ENCODE peak calls at places on chromosomes 16 and 17, in ten cellular contexts. Y is pancreas, S is GM12878, Q is psoas muscle, U is foreskin keratinocyte, I is heart left ventricle, B is H9, J is A549, H is HCT116, L is PC-9. V is an unnamed sample. For H3K4me1, the result is how much of the 10 kb centered on the place peaks cover.

GRCh38 chr16:11200523-11201063 is 55.4 kb downstream of the SOCS1 start:
- DNase-seq in Y (no peak), S (no peak), Q (no peak), U (no peak), I (no peak), B (no peak), J (no peak), H (no peak), L (no peak), V (no peak)

GRCh38 chr17:83010323-83011200 is 68.8 kb upstream of the METRNL start:
- DNase-seq in Y (no peak), S (no peak), Q (no peak), U (no peak), I (no peak), B (no peak), J (no peak), H (no peak), L (no peak), V (no peak)

GRCh38 chr17:17781591-17782424 is 55.0 kb downstream of the SREBF1 start:
- DNase-seq in Y (peak), S (no peak), Q (peak), U (no peak), I (peak), B (peak), J (peak), H (no peak), L (no peak), V (peak)

GRCh38 chr17:880074-880870 is 98.1 kb downstream of the MRM3 start:
- DNase-seq in Y (no peak), S (no peak), Q (no peak), U (peak), I (peak), B (no peak), J (no peak), H (no peak), L (no peak), V (no peak)

GRCh38 chr17:72206376-72206775 is 85.6 kb downstream of the SOX9 start:
- DNase-seq in Y (no peak), S (no peak), Q (no peak), U (no peak), I (no peak), B (no peak), J (no peak), H (no peak), L (no peak), V (no peak)

GRCh38 chr17:3989156-3989886 is 25.1 kb upstream of the ATP2A3 start:
- DNase-seq in Y (no peak), S (no peak), Q (no peak), U (no peak), I (no peak), B (peak), J (no peak), H (no peak), L (no peak), V (no peak)

GRCh38 chr16:85429776-85430522 is 183.2 kb upstream of the GSE1 start:
- DNase-seq in Y (no peak), S (no peak), Q (no peak), U (no peak), I (peak), B (no peak), J (no peak), H (no peak), L (no peak), V (peak)

GRCh38 chr16:75818491-75818890 is 92.2 kb upstream of the CPHXL start:
- DNase-seq in Y (no peak), S (no peak), Q (no peak), U (no peak), I (no peak), B (no peak), J (no peak), H (no peak), L (no peak), V (no peak)

GRCh38 chr16:67349172-67349571 is 22.6 kb downstream of the LRRC36 start:
- DNase-seq in Y (no peak), S (no peak), Q (no peak), U (no peak), I (no peak), B (no peak), J (peak), H (peak), L (no peak), V (no peak)

GRCh38 chr16:66265106-66265415 is 101.4 kb upstream of the CDH5 start:
- DNase-seq in Y (no peak), S (no peak), Q (no peak), U (no peak), I (no peak), B (no peak), J (no peak), H (no peak), L (no peak), V (no peak)

GRCh38 chr16:67212766-67213165 is 13.8 kb downstream of the ELMO3 start:
- DNase-seq in Y (no peak), S (no peak), Q (no peak), U (peak), I (no peak), B (no peak), J (no peak), H (no peak), L (peak), V (no peak)

GRCh38 chr17:74202879-74203432 is 522 bp upstream of the RPL38 start:
- DNase-seq in Y (peak), S (no peak), Q (no peak), U (no peak), I (no peak), B (no peak), J (no peak), H (no peak), L (no peak), V (no peak)

GRCh38 chr16:86604436-86605220 is 26.3 kb downstream of the FOXL1 start:
- DNase-seq in Y (no peak), S (no peak), Q (no peak), U (no peak), I (no peak), B (no peak), J (no peak), H (no peak), L (no peak), V (no peak)

GRCh38 chr17:44933824-44934744 is 13.5 kb downstream of the KIF18B start:
- DNase-seq in Y (no peak), S (no peak), Q (no peak), U (no peak), I (no peak), B (peak), J (no peak), H (no peak), L (no peak), V (peak)

GRCh38 chr16:2842340-2843000 is 12.4 kb downstream of the ZG16B start:
- DNase-seq in Y (no peak), S (no peak), Q (peak), U (no peak), I (peak), B (peak), J (peak), H (peak), L (no peak), V (peak)

GRCh38 chr17:49520386-49521087 is 25.4 kb downstream of the NGFR start:
- DNase-seq in Y (no peak), S (no peak), Q (no peak), U (no peak), I (no peak), B (peak), J (no peak), H (no peak), L (no peak), V (no peak)

GRCh38 chr16:2532494-2533141 is 1.4 kb upstream of the CEMP1 start:
- DNase-seq in Y (peak), S (peak), Q (peak), U (peak), I (peak), B (peak), J (no peak), H (peak), L (peak), V (peak)

GRCh38 chr16:12245923-12246290 is 269.4 kb downstream of the SNX29 start:
- DNase-seq in Y (peak), S (no peak), Q (no peak), U (no peak), I (no peak), B (no peak), J (no peak), H (no peak), L (no peak), V (no peak)

GRCh38 chr16:88747588-88748301 is 37.3 kb downstream of the PIEZO1 start:
- DNase-seq in Y (peak), S (no peak), Q (no peak), U (peak), I (no peak), B (peak), J (peak), H (peak), L (peak), V (no peak)

GRCh38 chr17:47713980-47714689 is 18.9 kb upstream of the TBX21 start:
- DNase-seq in Y (no peak), S (no peak), Q (no peak), U (no peak), I (no peak), B (peak), J (no peak), H (no peak), L (no peak), V (no peak)

GRCh38 chr16:13178318-13178717 is 276.9 kb downstream of the SHISA9 start:
- DNase-seq in Y (no peak), S (no peak), Q (no peak), U (no peak), I (no peak), B (no peak), J (no peak), H (no peak), L (no peak), V (no peak)

GRCh38 chr17:2965621-2966275 is 97.7 kb downstream of the OR1D5 start:
- DNase-seq in Y (no peak), S (no peak), Q (no peak), U (peak), I (no peak), B (peak), J (peak), H (peak), L (peak), V (no peak)

GRCh38 chr17:45265823-45266222 is 3.9 kb upstream of the SPATA32 start:
- DNase-seq in Y (no peak), S (no peak), Q (peak), U (no peak), I (no peak), B (no peak), J (peak), H (no peak), L (peak), V (no peak)

GRCh38 chr17:75822119-75822799 is 21.9 kb downstream of the UNC13D start:
- DNase-seq in Y (peak), S (no peak), Q (no peak), U (no peak), I (peak), B (peak), J (no peak), H (no peak), L (no peak), V (no peak)

GRCh38 chr17:1420981-1421380 is 21.0 kb upstream of the YWHAE start:
- DNase-seq in Y (no peak), S (no peak), Q (no peak), U (no peak), I (no peak), B (no peak), J (no peak), H (no peak), L (no peak), V (no peak)

GRCh38 chr17:82524540-82524939 is 5.0 kb downstream of the FOXK2 start:
- DNase-seq in Y (no peak), S (no peak), Q (no peak), U (no peak), I (no peak), B (no peak), J (no peak), H (no peak), L (no peak), V (no peak)

GRCh38 chr16:88512728-88513674 is 57.2 kb upstream of the ZC3H18 start:
- DNase-seq in Y (no peak), S (no peak), Q (no peak), U (no peak), I (no peak), B (no peak), J (no peak), H (no peak), L (no peak), V (no peak)

GRCh38 chr17:57337390-57337789 is 81.1 kb downstream of the MSI2 start:
- DNase-seq in Y (no peak), S (no peak), Q (no peak), U (no peak), I (peak), B (no peak), J (no peak), H (no peak), L (no peak), V (peak)

GRCh38 chr16:67114793-67115192 is 5.1 kb downstream of the PHAF1 start:
- DNase-seq in Y (no peak), S (no peak), Q (no peak), U (no peak), I (no peak), B (no peak), J (no peak), H (no peak), L (no peak), V (no peak)

DNA sequence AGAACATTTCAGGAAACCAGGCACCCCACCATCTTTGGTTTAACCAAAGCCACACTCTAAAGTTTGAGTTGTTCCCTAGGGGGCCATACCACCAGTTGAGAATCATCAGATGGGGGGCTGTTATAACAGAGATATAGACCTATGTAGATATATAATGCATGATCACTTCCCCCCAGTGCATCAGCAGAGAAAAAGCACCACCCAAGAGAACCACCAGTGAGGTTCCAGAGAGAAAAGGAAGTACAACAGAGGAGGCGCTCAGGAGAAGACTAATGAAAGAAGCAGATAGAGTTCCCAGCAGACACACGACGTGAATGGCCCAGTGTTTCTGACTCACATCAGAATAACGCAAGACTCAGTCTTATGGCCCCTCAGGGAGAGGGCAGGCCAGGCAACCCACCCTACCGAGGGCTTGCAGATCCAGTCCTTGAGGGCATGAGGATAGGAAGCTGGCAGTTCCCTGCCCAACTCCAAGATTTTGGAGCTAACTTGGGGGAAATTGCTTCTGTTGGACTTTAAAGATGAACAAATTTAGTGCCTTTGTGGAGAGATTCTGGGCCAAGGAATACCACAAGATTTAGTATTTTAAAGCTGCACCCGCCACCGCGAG is 53.3 kb downstream of the AIPL1 start:
- DNase-seq in Y (no peak), S (no peak), Q (no peak), U (no peak), I (no peak), B (no peak), J (no peak), H (no peak), L (no peak), V (no peak)
- H3K27ac ChIP-seq in Y (no peak), S (no peak), Q (no peak), U (no peak), I (no peak), B (no peak), J (no peak), H (no peak), L (no peak), V (no peak)

GRCh38 chr17:63552211-63552610 is 1.9 kb downstream of the DCAF7 start:
- DNase-seq in Y (no peak), S (no peak), Q (no peak), U (no peak), I (no peak), B (no peak), J (no peak), H (no peak), L (no peak), V (no peak)
- H3K4me1 ChIP-seq in Y (under half), S (under half), Q (under half), U (under half), I (under half), B (under half), J (under half), H (under half), L (under half), V (half or more)

GRCh38 chr16:53968454-53968853 is 264.5 kb downstream of the FTO start:
- DNase-seq in Y (no peak), S (no peak), Q (no peak), U (peak), I (no peak), B (no peak), J (no peak), H (no peak), L (no peak), V (no peak)
- TF ChIP-seq CTCF in Y (no peak), S (no peak), Q (no peak), U (no peak), I (no peak), B (no peak), J (no peak), H (no peak), L (no peak), V (no peak)

DNA sequence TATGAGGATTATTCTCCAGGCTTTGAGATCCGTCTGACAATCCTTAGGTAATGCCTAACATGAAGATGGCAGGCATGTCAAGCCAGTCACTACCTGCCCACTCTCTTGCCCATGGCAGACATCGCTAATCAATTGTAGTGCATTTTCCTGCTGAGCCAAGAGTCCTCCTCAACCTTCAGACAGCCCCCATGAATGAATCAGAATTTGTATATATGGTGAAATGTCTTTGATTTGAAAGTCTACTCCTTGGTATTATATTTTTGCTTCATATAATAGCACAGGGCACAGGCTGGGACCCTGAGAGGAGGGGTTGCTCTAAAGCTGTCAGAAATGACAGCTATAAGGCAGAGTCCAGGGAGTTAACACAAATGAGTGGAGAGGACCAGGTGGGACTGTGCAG is 27.0 kb upstream of the COQ7 start:
- DNase-seq in Y (no peak), S (no peak), Q (no peak), U (no peak), I (no peak), B (no peak), J (no peak), H (no peak), L (no peak), V (no peak)
- H3K27ac ChIP-seq in Y (no peak), S (no peak), Q (no peak), U (no peak), I (no peak), B (no peak), J (no peak), H (no peak), L (no peak), V (no peak)

DNA sequence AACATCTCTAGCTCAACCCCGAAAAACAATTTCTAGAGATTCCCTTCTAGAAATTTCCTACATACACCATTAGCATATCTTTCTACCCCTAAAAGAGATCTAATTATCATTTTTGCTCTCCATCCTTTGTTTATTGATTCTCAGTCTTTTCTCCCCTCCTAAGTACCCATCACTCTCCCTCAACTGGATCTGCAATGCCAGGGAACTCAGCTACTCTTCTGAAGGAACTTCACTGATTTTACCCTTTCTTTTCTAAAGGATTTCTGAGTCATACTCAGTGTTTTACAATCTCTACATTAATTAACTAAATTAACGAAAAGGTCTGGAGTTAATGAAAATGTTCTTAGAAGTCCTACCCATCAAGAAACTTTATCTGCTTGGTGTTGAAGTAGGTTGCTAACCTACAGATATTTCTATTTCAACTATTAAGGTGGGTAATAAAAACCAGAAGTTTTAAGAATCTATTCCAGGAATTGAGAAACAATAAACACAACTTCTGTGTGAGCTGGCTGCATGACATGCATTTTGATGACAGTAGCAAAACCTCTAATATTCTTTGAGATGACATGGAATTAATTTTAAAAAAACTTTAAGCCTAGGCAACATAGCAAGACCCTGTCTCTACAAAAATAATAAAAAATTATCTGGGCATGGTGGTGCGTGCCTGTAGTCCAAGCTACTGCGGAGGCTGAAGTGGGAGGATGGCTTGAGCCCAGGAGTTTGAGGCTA is 13.6 kb downstream of the CREBBP start:
- DNase-seq in Y (no peak), S (no peak), Q (no peak), U (no peak), I (no peak), B (no peak), J (no peak), H (no peak), L (no peak), V (no peak)
- H3K4me1 ChIP-seq in Y (under half), S (under half), Q (half or more), U (under half), I (under half), B (under half), J (under half), H (under half), L (under half), V (half or more)

GRCh38 chr17:80901319-80901718 is 90.3 kb upstream of the CHMP6 start:
- DNase-seq in Y (no peak), S (peak), Q (no peak), U (peak), I (no peak), B (no peak), J (no peak), H (no peak), L (no peak), V (no peak)

GRCh38 chr17:80898706-80899105 is 92.9 kb upstream of the CHMP6 start:
- DNase-seq in Y (no peak), S (no peak), Q (no peak), U (no peak), I (no peak), B (no peak), J (no peak), H (no peak), L (no peak), V (no peak)

GRCh38 chr17:80903041-80903611 is 88.5 kb upstream of the CHMP6 start:
- DNase-seq in Y (no peak), S (no peak), Q (no peak), U (no peak), I (no peak), B (no peak), J (no peak), H (no peak), L (no peak), V (no peak)

GRCh38 chr17:80902197-80903019 is 89.2 kb upstream of the CHMP6 start:
- DNase-seq in Y (no peak), S (no peak), Q (no peak), U (no peak), I (no peak), B (no peak), J (no peak), H (no peak), L (no peak), V (no peak)

GRCh38 chr17:80899402-80900268 is 92.0 kb upstream of the CHMP6 start:
- DNase-seq in Y (peak), S (no peak), Q (no peak), U (no peak), I (no peak), B (peak), J (peak), H (peak), L (no peak), V (no peak)
- TF ChIP-seq CTCF in Y (peak), S (peak), Q (peak), U (peak), I (peak), B (peak), J (peak), H (peak), L (peak), V (peak)

DNA sequence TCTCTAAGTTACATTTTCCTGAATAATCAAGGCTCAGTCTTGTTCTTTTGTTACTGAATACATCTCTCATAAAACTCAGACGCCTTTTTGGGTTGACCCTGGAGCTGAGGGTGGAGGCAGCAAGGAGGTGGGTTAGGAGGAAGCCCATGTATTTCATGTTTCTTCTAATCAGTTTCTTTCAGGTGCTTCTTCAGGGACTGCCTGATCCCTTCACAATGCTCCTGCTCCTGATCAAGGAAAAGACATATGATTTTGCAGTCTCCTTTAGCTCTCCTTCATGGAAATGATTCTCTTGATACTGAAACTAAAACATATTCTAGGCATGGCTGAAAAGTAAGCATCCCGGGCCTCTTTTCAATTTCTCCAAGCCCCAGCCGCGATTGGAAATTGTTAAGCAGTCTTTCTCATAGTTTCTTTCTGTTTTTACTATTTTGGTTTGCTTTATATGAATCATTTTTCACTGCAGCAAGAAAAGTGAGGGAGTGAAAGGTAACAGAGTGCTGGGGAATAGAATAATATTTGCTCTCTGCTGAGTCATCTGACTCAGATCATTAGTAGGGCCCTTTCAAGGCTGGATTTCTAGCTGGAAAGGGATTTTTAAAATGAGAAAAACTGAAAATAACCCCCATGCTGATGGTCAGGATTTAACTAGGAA is 730.7 kb downstream of the CDH11 start:
- DNase-seq in Y (no peak), S (no peak), Q (no peak), U (no peak), I (no peak), B (no peak), J (peak), H (no peak), L (no peak), V (no peak)
- H3K27ac ChIP-seq in Y (no peak), S (no peak), Q (peak), U (no peak), I (peak), B (no peak), J (peak), H (no peak), L (peak), V (peak)

V was measured in left ventricle myocardium inferior.